ENCODE peak calls at places on chromosomes 12 and 14, in six cellular contexts. B, M, F, I, D and X are unnamed samples.

GRCh38 chr12:127944211-127944899 is 322.6 kb upstream of the TMEM132C start:
- DNase-seq in F (no peak), B (no peak), D (no peak), M (no peak), I (no peak), X (no peak)

GRCh38 chr14:23465261-23465660 is 4.2 kb upstream of the NGDN start:
- DNase-seq in I (no peak), D (no peak), M (no peak), F (no peak), B (no peak), X (no peak)

GRCh38 chr14:71465316-71465715 is 466.9 kb upstream of the RGS6 start:
- DNase-seq in F (no peak), I (no peak), D (peak), M (no peak), B (no peak), X (no peak)

GRCh38 chr12:115569694-115570093 is 707.8 kb downstream of the MED13L start:
- DNase-seq in M (no peak), I (peak), F (no peak), D (no peak), B (peak), X (no peak)

GRCh38 chr12:68559246-68559645 is 51.5 kb upstream of the RAP1B start:
- DNase-seq in B (no peak), F (no peak), M (no peak), D (peak), I (no peak), X (no peak)

GRCh38 chr12:108722463-108722862 is 8.9 kb downstream of the CORO1C start:
- DNase-seq in I (no peak), D (no peak), M (no peak), F (no peak), B (no peak), X (no peak)

GRCh38 chr12:114826233-114826632 is 142.3 kb upstream of the TBX3 start:
- DNase-seq in I (no peak), M (no peak), B (no peak), D (no peak), F (no peak), X (no peak)

GRCh38 chr12:78584695-78585094 is 279.9 kb upstream of the SYT1 start:
- DNase-seq in I (peak), B (no peak), F (peak), M (no peak), D (peak), X (no peak)

GRCh38 chr12:131499160-131499863 is 211.6 kb upstream of the SFSWAP start:
- DNase-seq in F (no peak), D (no peak), B (no peak), I (no peak), M (no peak), X (no peak)

GRCh38 chr12:113316155-113316554 is 18.8 kb downstream of the SLC8B1 start:
- DNase-seq in M (no peak), D (no peak), B (no peak), I (no peak), F (no peak), X (no peak)

GRCh38 chr12:52319097-52319496 is 2.1 kb downstream of the KRT83 start:
- DNase-seq in B (no peak), D (no peak), I (peak), F (no peak), M (no peak), X (peak)

GRCh38 chr14:22448035-22448904 is 140.8 kb downstream of the DAD1 start:
- DNase-seq in I (no peak), B (no peak), D (no peak), M (peak), F (no peak), X (no peak)

GRCh38 chr12:76332606-76333005 is 15.6 kb downstream of the BBS10 start:
- DNase-seq in B (no peak), F (no peak), M (no peak), D (no peak), I (no peak), X (no peak)

GRCh38 chr12:103966736-103967135 is 1.1 kb downstream of the TDG start:
- DNase-seq in M (no peak), B (no peak), I (no peak), F (no peak), D (no peak), X (no peak)

GRCh38 chr14:53902307-53902706 is 54.3 kb downstream of the BMP4 start:
- DNase-seq in M (no peak), B (no peak), D (peak), F (no peak), I (no peak), X (no peak)

GRCh38 chr14:95463173-95463901 is 53.1 kb downstream of the SYNE3 start:
- DNase-seq in M (no peak), I (no peak), F (no peak), D (no peak), B (no peak), X (no peak)

GRCh38 chr14:34548472-34548981 is 9.0 kb upstream of the EAPP start:
- DNase-seq in I (no peak), D (no peak), B (no peak), F (no peak), M (no peak), X (peak)

GRCh38 chr14:64919618-64920017 is 5.4 kb downstream of the CHURC1 start:
- DNase-seq in I (no peak), F (no peak), B (no peak), D (no peak), M (no peak), X (no peak)

GRCh38 chr12:76586764-76587395 is 27.3 kb upstream of the OSBPL8 start:
- DNase-seq in B (no peak), M (peak), I (peak), F (peak), D (peak), X (no peak)

GRCh38 chr12:104094284-104094683 is 30.0 kb downstream of the HCFC2 start:
- DNase-seq in D (peak), M (no peak), I (no peak), F (no peak), B (no peak), X (no peak)

GRCh38 chr14:90717916-90718315 is 98.3 kb downstream of the TTC7B start:
- DNase-seq in F (no peak), I (no peak), D (peak), M (no peak), B (peak), X (no peak)

GRCh38 chr12:54439521-54440255 is 20.6 kb upstream of the ITGA5 start:
- DNase-seq in F (peak), I (peak), M (peak), D (peak), B (peak), X (no peak)

GRCh38 chr14:105018414-105018813 is 2.5 kb downstream of the CDCA4 start:
- DNase-seq in I (no peak), D (no peak), B (no peak), M (peak), F (no peak), X (no peak)

GRCh38 chr14:22820731-22821130 is 5.5 kb upstream of the SLC7A7 start:
- DNase-seq in D (no peak), M (no peak), I (peak), B (no peak), F (no peak), X (no peak)

GRCh38 chr12:52692253-52692652 is 11.1 kb downstream of the KRT77 start:
- DNase-seq in F (no peak), M (no peak), D (no peak), I (peak), B (no peak), X (no peak)

GRCh38 chr14:104448721-104449120 is 130.8 kb upstream of the C14orf180 start:
- DNase-seq in I (no peak), F (no peak), B (no peak), M (no peak), D (no peak), X (no peak)

GRCh38 chr14:97120204-97121120 is 323.3 kb downstream of the VRK1 start:
- DNase-seq in D (no peak), M (no peak), B (no peak), I (no peak), F (no peak), X (no peak)

GRCh38 chr12:68319988-68320623 is 12.1 kb downstream of the MDM1 start:
- DNase-seq in I (no peak), M (no peak), D (peak), F (no peak), B (peak), X (no peak)

GRCh38 chr14:61456720-61457119 is 135.3 kb downstream of the PRKCH start:
- DNase-seq in B (no peak), M (peak), F (peak), I (peak), D (peak), X (no peak)

GRCh38 chr12:49917126-49917787 is 13.6 kb upstream of the FAIM2 start:
- DNase-seq in M (no peak), D (no peak), B (no peak), F (no peak), I (no peak), X (no peak)

GRCh38 chr12:4506870-4507269 is 31.8 kb upstream of the RAD51AP1 start:
- DNase-seq in B (peak), I (no peak), F (no peak), D (peak), M (peak), X (no peak)

DNA sequence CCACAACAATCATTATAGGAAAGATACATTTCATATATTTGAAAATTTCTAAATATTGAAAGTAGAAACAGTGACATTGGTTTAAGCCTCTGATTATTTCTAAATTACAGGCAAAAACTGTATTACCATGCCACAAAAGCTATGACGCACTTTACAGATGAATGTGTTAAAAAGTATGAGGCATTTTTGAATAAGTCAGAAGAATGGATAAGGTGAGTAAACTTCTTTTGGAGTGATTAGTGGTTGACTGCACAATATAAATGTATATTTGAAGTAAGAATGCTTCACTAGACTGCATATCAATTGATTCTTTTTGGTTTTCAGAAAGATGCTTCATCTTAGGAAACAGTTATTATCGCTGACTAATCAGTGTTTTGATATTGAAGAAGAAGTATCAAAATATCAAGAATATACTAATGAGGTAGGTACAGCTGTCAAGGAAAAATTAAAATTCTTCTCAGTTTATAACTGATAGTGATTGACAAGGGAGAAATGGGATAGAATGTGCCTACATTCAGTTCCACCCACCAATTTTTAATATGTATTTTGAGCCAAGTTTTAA is 45.0 kb downstream of the TBK1 start:
- DNase-seq in B (no peak), D (no peak), I (no peak), M (no peak), F (no peak), X (no peak)
- TF ChIP-seq CTCF in B (no peak), D (no peak), I (no peak), M (no peak), F (no peak), X (no peak)

GRCh38 chr12:85725991-85726390 is 110.2 kb downstream of the RASSF9 start:
- DNase-seq in B (no peak), I (peak), M (no peak), F (no peak), D (no peak), X (no peak)
- TF ChIP-seq CTCF in B (peak), I (no peak), M (no peak), F (peak), D (no peak), X (no peak)

GRCh38 chr14:47332099-47332498 is 343.3 kb downstream of the MDGA2 start:
- DNase-seq in I (no peak), D (no peak), M (no peak), F (no peak), B (no peak), X (no peak)

GRCh38 chr14:47332939-47333338 is 342.5 kb downstream of the MDGA2 start:
- DNase-seq in D (no peak), M (no peak), F (no peak), B (no peak), I (no peak), X (no peak)
- TF ChIP-seq CTCF in D (no peak), M (no peak), F (no peak), B (no peak), I (no peak), X (peak)

GRCh38 chr14:100076133-100076532 is 10.9 kb downstream of the EVL start:
- DNase-seq in M (peak), I (peak), D (peak), B (no peak), F (peak), X (no peak)
- TF ChIP-seq CTCF in M (peak), I (no peak), D (peak), B (peak), F (peak), X (peak)

DNA sequence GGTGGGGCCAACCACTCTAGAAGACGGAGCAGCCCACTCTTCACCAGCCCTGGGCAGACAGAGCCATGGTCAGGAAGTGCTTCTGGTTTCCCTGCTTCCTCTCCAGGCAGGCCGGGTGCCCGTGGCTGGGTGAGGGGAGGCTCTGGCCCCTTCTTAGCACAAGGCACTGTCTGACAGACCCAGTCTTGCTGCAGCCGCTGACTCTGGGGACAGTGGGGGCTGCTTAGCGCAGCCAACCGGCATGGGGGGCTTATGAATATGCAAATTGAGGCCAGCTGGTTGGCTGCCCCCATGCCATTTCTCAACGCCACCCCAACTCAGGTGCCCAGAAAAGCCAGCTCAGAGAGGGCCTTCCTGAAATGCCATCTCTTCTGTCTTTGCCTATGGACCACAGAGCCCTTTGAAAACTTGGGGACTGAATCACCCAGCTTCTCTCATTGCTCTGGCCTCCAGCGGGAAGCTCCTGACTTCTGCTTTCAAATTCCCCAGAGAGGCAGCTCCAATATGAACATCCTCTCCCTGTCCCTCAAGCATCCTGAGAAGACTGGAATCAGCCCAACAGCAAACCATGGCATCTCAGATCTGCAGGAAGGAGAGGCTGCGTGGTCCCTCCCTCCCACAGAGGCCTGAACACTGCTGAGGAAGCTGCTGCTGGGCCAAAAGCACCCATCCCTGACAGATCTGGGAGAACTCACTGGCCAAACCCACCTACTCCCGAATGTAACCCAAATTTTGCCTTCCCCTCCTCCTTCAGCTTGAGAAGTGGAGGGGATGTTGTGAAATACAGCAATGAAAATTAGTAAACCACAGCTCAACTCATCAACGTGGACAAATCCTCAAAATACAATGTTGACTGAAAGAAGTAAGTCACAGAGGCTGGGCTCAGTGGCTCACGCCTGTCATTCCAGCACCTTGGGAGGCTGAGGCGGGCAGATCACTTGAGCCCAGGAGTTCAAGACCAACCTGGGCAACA is at the start of gene PROX2:
- DNase-seq in F (no peak), D (no peak), I (no peak), B (no peak), M (no peak), X (no peak)
- TF ChIP-seq CTCF in F (no peak), D (no peak), I (no peak), B (no peak), M (no peak), X (no peak)